ENCODE peak calls at places on chromosome 5, in six cellular contexts. V is PC-3, C is GM23248, H is SK-N-SH, M is HCT116, A is MM.1S. Z is an unnamed sample.

GRCh38 chr5:82111191-82111590 is 139.4 kb downstream of the ATG10 start:
- DNase-seq in V (no peak), C (no peak), H (no peak), M (no peak), A (peak), Z (no peak)

GRCh38 chr5:74396913-74397606 is 243.5 kb downstream of the ENC1 start:
- DNase-seq in V (no peak), C (no peak), H (no peak), M (no peak), A (no peak), Z (no peak)

GRCh38 chr5:121019734-121020133 is 555.6 kb downstream of the PRR16 start:
- DNase-seq in V (no peak), C (no peak), H (no peak), M (no peak), A (no peak), Z (no peak)

GRCh38 chr5:154646841-154647759 is 108.1 kb upstream of the LARP1 start:
- DNase-seq in V (peak), C (peak), H (no peak), M (no peak), A (no peak), Z (peak)

GRCh38 chr5:179530069-179530998 is 20.0 kb upstream of the RUFY1 start:
- DNase-seq in V (no peak), C (peak), H (no peak), M (no peak), A (no peak), Z (peak)

GRCh38 chr5:25544652-25545249 is 900.0 kb upstream of the CDH10 start:
- DNase-seq in V (peak), C (peak), H (peak), M (peak), A (peak), Z (peak)

GRCh38 chr5:138789771-138790242 is 36.6 kb downstream of the CTNNA1 start:
- DNase-seq in V (no peak), C (peak), H (peak), M (peak), A (peak), Z (peak)

GRCh38 chr5:7410936-7411511 is 15.1 kb downstream of the ADCY2 start:
- DNase-seq in V (no peak), C (no peak), H (no peak), M (no peak), A (no peak), Z (no peak)

GRCh38 chr5:173888473-173889135 is 455 bp downstream of the CPEB4 start:
- DNase-seq in V (peak), C (peak), H (peak), M (no peak), A (no peak), Z (peak)

GRCh38 chr5:39624268-39624886 is 199.6 kb upstream of the DAB2 start:
- DNase-seq in V (peak), C (peak), H (no peak), M (peak), A (no peak), Z (no peak)

GRCh38 chr5:72145351-72145750 is 38.1 kb downstream of the MAP1B start:
- DNase-seq in V (no peak), C (peak), H (no peak), M (no peak), A (no peak), Z (no peak)

GRCh38 chr5:17154211-17154996 is 63.0 kb upstream of the BASP1 start:
- DNase-seq in V (peak), C (peak), H (no peak), M (no peak), A (no peak), Z (peak)

GRCh38 chr5:106474066-106474465 is 1196.7 kb downstream of the EFNA5 start:
- DNase-seq in V (no peak), C (no peak), H (no peak), M (no peak), A (no peak), Z (no peak)

GRCh38 chr5:51382508-51382758 is 815 bp upstream of the ISL1 start:
- DNase-seq in V (no peak), C (no peak), H (no peak), M (no peak), A (no peak), Z (no peak)

GRCh38 chr5:96340357-96340756 is 92.7 kb downstream of the PCSK1 start:
- DNase-seq in V (no peak), C (peak), H (no peak), M (no peak), A (no peak), Z (no peak)

GRCh38 chr5:80957031-80957761 is 3.0 kb upstream of the RASGRF2 start:
- DNase-seq in V (peak), C (no peak), H (no peak), M (no peak), A (no peak), Z (no peak)

GRCh38 chr5:59422026-59422941 is 471.2 kb downstream of the PDE4D start:
- DNase-seq in V (no peak), C (peak), H (no peak), M (no peak), A (no peak), Z (no peak)

GRCh38 chr5:43409809-43410271 is 2.4 kb downstream of the CCL28 start:
- DNase-seq in V (no peak), C (no peak), H (no peak), M (no peak), A (no peak), Z (no peak)

GRCh38 chr5:43413966-43414365 is 1.8 kb upstream of the CCL28 start:
- DNase-seq in V (no peak), C (no peak), H (no peak), M (no peak), A (no peak), Z (no peak)

GRCh38 chr5:43410414-43410813 is 1.8 kb downstream of the CCL28 start:
- DNase-seq in V (no peak), C (no peak), H (no peak), M (no peak), A (no peak), Z (no peak)

GRCh38 chr5:43412151-43412550 is at the start of gene CCL28:
- DNase-seq in V (no peak), C (no peak), H (no peak), M (no peak), A (no peak), Z (no peak)

DNA sequence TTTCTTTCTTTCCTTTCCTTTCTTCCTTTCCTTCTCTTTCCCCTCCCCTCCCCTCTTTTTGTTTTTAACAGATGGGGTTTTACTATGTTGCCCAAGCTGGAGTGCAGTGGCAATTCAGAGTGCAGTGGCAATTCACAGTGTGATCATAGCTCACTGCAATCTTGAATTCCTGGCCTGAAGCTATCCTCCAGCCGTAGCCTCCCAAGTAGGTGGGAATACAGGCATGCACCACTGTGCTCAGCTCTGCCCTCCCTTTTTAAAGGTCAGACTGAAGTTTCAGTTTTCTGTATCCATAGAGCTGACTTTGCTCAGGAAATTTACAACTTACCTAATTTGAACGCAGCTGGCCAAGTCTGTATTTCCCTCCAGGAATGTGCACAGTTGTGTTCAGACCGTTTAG is 702 bp downstream of the CCL28 start:
- DNase-seq in V (no peak), C (no peak), H (no peak), M (no peak), A (no peak), Z (no peak)
- H2AFZ ChIP-seq in V (no peak), C (no peak), H (no peak), M (no peak), A (peak), Z (no peak)

DNA sequence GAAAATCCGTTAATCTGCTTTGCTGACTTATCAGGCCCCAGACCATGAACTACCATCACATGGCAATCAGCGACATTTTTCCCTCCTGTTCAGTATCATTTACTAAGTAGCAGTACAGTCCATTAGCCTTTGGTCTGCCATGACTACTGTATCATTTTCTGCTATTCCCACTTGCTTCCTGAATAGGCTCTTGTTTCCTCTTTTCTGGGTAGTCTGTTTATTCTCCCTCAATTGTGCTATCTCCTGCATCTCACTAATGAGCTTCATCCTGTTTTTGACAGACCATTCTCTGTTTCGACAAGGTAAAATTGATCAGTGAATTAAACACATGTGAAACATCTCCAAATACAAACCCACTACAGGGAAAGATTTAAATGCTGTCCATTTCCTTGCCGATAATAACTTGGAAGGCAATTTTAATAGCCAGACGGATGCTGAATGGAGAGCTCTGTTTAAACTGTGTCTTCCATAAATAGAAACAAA is 263.5 kb upstream of the ANKRD55 start:
- DNase-seq in V (no peak), C (no peak), H (peak), M (no peak), A (no peak), Z (no peak)
- TF ChIP-seq EZH2phosphoT487 in V (no peak), C (no peak), H (no peak), M (no peak), A (no peak), Z (no peak)

GRCh38 chr5:100777680-100778281 is 125.3 kb downstream of the ST8SIA4 start:
- DNase-seq in V (peak), C (peak), H (no peak), M (peak), A (peak), Z (no peak)

GRCh38 chr5:100772548-100772947 is 130.5 kb downstream of the ST8SIA4 start:
- DNase-seq in V (no peak), C (no peak), H (no peak), M (no peak), A (no peak), Z (peak)

GRCh38 chr5:100780376-100780870 is 122.7 kb downstream of the ST8SIA4 start:
- DNase-seq in V (no peak), C (no peak), H (no peak), M (no peak), A (peak), Z (no peak)

GRCh38 chr5:100779669-100780375 is 123.3 kb downstream of the ST8SIA4 start:
- DNase-seq in V (no peak), C (no peak), H (no peak), M (no peak), A (peak), Z (no peak)

GRCh38 chr5:100776244-100776643 is 126.8 kb downstream of the ST8SIA4 start:
- DNase-seq in V (peak), C (peak), H (no peak), M (no peak), A (no peak), Z (no peak)
- H3K9ac ChIP-seq in V (no peak), C (no peak), H (no peak), M (no peak), A (no peak), Z (no peak)

GRCh38 chr5:170223349-170223748 is 9.4 kb upstream of the C5orf58 start:
- DNase-seq in V (no peak), C (no peak), H (no peak), M (no peak), A (no peak), Z (no peak)

GRCh38 chr5:170219615-170220014 is 13.2 kb upstream of the C5orf58 start:
- DNase-seq in V (peak), C (peak), H (no peak), M (peak), A (no peak), Z (no peak)

GRCh38 chr5:170218730-170219129 is 14.1 kb upstream of the C5orf58 start:
- DNase-seq in V (no peak), C (peak), H (no peak), M (no peak), A (no peak), Z (no peak)

GRCh38 chr5:170221319-170221718 is 11.5 kb upstream of the C5orf58 start:
- DNase-seq in V (no peak), C (peak), H (no peak), M (no peak), A (no peak), Z (peak)

DNA sequence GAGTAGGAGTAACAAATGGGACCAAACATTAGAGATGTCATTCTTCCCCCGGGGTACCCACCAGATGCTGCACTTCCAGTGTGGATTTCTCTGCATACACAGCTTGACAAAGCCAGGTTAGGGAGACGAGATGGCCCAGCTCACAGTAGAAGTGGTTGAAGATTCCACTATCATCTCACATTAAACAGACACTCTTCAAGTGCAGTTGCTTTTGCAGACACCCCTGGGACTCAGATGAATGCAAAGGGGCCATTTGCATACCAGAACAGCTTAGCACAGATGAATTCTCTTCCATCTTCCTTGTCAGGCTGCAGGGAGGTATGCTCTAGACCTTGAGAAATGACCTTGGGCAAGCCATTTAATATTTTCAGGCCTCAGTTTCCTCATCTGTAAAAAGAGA is 12.6 kb upstream of the C5orf58 start:
- DNase-seq in V (no peak), C (no peak), H (no peak), M (no peak), A (no peak), Z (no peak)
- H2AFZ ChIP-seq in V (no peak), C (no peak), H (no peak), M (no peak), A (no peak), Z (no peak)

DNA sequence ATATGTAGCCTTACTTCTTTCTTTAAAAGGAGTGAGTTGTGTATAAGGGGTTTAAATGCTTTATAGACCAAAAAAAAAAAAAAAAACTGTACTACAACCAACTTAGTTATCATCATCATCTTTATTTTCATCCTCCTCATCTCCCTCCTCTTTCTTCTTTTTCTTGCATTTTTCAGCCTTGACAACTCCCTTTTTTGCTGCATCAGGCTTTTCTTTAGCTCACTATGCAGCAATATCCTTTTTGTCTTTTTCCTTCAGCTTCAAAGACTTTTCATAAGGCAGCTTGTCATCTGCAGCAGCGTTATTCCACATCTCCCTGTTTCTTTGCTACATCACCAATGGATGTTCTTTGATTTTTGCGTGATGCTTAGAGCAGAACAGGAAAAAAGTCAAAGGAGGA is 526.0 kb downstream of the ZNF608 start:
- DNase-seq in V (no peak), C (no peak), H (no peak), M (no peak), A (no peak), Z (no peak)
- TF ChIP-seq EZH2phosphoT487 in V (no peak), C (no peak), H (no peak), M (no peak), A (no peak), Z (no peak)

GRCh38 chr5:141843156-141843927 is 34.9 kb downstream of the PCDH1 start:
- DNase-seq in V (no peak), C (peak), H (no peak), M (no peak), A (no peak), Z (no peak)

GRCh38 chr5:141844414-141845097 is 33.7 kb downstream of the PCDH1 start:
- DNase-seq in V (no peak), C (no peak), H (no peak), M (no peak), A (no peak), Z (no peak)

GRCh38 chr5:141848771-141849370 is 29.3 kb downstream of the PCDH1 start:
- DNase-seq in V (peak), C (peak), H (no peak), M (no peak), A (peak), Z (no peak)

GRCh38 chr5:141846031-141846430 is 32.2 kb downstream of the PCDH1 start:
- DNase-seq in V (no peak), C (peak), H (peak), M (no peak), A (no peak), Z (peak)

GRCh38 chr5:141845371-141845821 is 32.8 kb downstream of the PCDH1 start:
- DNase-seq in V (no peak), C (peak), H (peak), M (no peak), A (no peak), Z (peak)
- H3K9ac ChIP-seq in V (no peak), C (no peak), H (no peak), M (no peak), A (no peak), Z (no peak)

DNA sequence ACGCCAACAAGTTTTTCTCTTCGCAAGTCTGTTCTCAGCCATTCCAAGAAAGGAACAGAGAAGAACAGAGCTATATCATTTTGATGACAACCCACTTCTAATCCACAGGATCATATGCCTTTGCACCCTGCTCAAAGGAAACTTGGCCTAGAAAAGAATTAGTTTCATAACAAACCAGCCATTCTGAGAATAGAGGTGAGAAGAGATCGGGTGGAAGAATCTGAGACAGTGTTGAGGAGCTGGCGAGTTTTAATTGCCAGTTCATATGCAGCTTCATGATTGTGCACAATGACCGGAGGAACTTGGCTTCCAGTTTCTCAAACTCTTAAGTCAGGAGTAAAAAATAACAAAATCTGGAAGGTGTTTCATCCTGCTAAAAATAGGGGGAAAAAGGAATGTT is 380.0 kb downstream of the NR2F1-AS1 start:
- DNase-seq in V (no peak), C (no peak), H (no peak), M (no peak), A (no peak), Z (no peak)
- H2AFZ ChIP-seq in V (no peak), C (peak), H (no peak), M (no peak), A (no peak), Z (no peak)

Z was measured in neural progenitor cell.